ENCODE peak calls at places on chromosome 12, in four cellular contexts. S is HepG2; W is stimulated activated CD4-positive, alpha-beta T cell treated with anti-CD3 and anti-CD28 coated beads, Interleukin-1b, Interleukin-23, amount 100 ng/mL, for 24 hours; I is mucosa of gallbladder. B is an unnamed sample.

GRCh38 chr12:51326762-51327439 is 2.9 kb upstream of the BIN2 start:
- DNase-seq in W (no peak), S (no peak), I (peak), B (peak)

GRCh38 chr12:15634010-15634676 is 155.0 kb downstream of the EPS8 start:
- DNase-seq in I (no peak), W (no peak), S (no peak), B (no peak)

GRCh38 chr12:89571481-89572190 is 45.8 kb upstream of the POC1B start:
- DNase-seq in W (no peak), I (no peak), S (no peak), B (no peak)

GRCh38 chr12:121465921-121466799 is 66.2 kb downstream of the RNF34 start:
- DNase-seq in S (no peak), W (peak), I (no peak), B (peak)

GRCh38 chr12:74509886-74510285 is 27.7 kb upstream of the ATXN7L3B start:
- DNase-seq in I (no peak), S (no peak), W (no peak), B (no peak)

GRCh38 chr12:13950502-13950901 is 30.9 kb downstream of the GRIN2B start:
- DNase-seq in I (no peak), W (no peak), S (peak), B (peak)

GRCh38 chr12:123085730-123086487 is 65.0 kb downstream of the PITPNM2 start:
- DNase-seq in I (peak), W (no peak), S (peak), B (peak)

GRCh38 chr12:130131817-130132216 is 30.4 kb upstream of the FZD10 start:
- DNase-seq in W (no peak), I (no peak), S (no peak), B (no peak)

GRCh38 chr12:22289250-22289649 is 45.3 kb downstream of the ST8SIA1 start:
- DNase-seq in W (no peak), S (no peak), I (no peak), B (no peak)

GRCh38 chr12:124233846-124234620 is 60.9 kb upstream of the RFLNA start:
- DNase-seq in W (no peak), I (no peak), S (no peak), B (no peak)

GRCh38 chr12:13234045-13234641 is 37.6 kb downstream of the EMP1 start:
- DNase-seq in I (peak), S (peak), W (no peak), B (peak)

GRCh38 chr12:2284857-2285256 is 232.1 kb downstream of the CACNA1C start:
- DNase-seq in W (peak), I (peak), S (peak), B (peak)

GRCh38 chr12:4287325-4288290 is 14.0 kb downstream of the CCND2 start:
- DNase-seq in W (no peak), I (no peak), S (no peak), B (peak)

GRCh38 chr12:101854747-101855146 is 22.6 kb upstream of the DRAM1 start:
- DNase-seq in I (no peak), S (no peak), W (no peak), B (no peak)

GRCh38 chr12:64611430-64612286 is 1.4 kb downstream of the RASSF3 start:
- DNase-seq in I (no peak), W (no peak), S (no peak), B (peak)

GRCh38 chr12:118853634-118854033 is 127.7 kb upstream of the SRRM4 start:
- DNase-seq in W (no peak), S (no peak), I (no peak), B (no peak)

GRCh38 chr12:122866379-122866778 is 29.5 kb downstream of the VPS37B start:
- DNase-seq in I (no peak), S (peak), W (no peak), B (no peak)

GRCh38 chr12:72230589-72230988 is 41.6 kb upstream of the TRHDE start:
- DNase-seq in S (no peak), I (no peak), W (no peak), B (no peak)

GRCh38 chr12:96773031-96773430 is 134.0 kb upstream of the NEDD1 start:
- DNase-seq in W (no peak), I (no peak), S (no peak), B (no peak)

GRCh38 chr12:40226652-40227051 is 1.9 kb downstream of the LRRK2 start:
- DNase-seq in W (no peak), S (no peak), I (peak), B (no peak)

GRCh38 chr12:25957898-25958253 is 606 bp upstream of the RASSF8 start:
- DNase-seq in I (no peak), S (no peak), W (no peak), B (no peak)

GRCh38 chr12:14766649-14767215 is 36.5 kb downstream of the WBP11 start:
- DNase-seq in S (no peak), W (no peak), I (no peak), B (no peak)

GRCh38 chr12:16048511-16048910 is 137.4 kb downstream of the DERA start:
- DNase-seq in W (no peak), S (no peak), I (no peak), B (no peak)

GRCh38 chr12:104505095-104505819 is 48.5 kb downstream of the CHST11 start:
- DNase-seq in W (no peak), I (peak), S (no peak), B (peak)

GRCh38 chr12:8829621-8830020 is 7.2 kb downstream of the A2ML1 start:
- DNase-seq in I (no peak), S (no peak), W (no peak), B (peak)

GRCh38 chr12:95803817-95804216 is 13.3 kb upstream of the NTN4 start:
- DNase-seq in W (no peak), I (no peak), S (no peak), B (no peak)